ENCODE peak calls at places on chromosome 10, in nine cellular contexts. One of them, this sample, is unnamed.

GRCh38 chr10:27072436-27073114 is 27.7 kb downstream of the ANKRD26 start:
- DNase-seq in lower lobe of right lung: no peak
- DNase-seq in body of pancreas: no peak
- DNase-seq in hypothalamus: no peak
- DNase-seq in activated CD4-positive, alpha-beta T cell treated with anti-CD3 and anti-CD28 coated beads, Interleukin-2, amount 50 U/mL, for 24 hours: no peak
- DNase-seq in NCI-H1436: no peak
- DNase-seq in right cardiac atrium: no peak
- DNase-seq in endothelial cell: peak; percentile 37
- DNase-seq in cardiac fibroblast: peak; percentile 1
- DNase-seq in this sample: no peak

GRCh38 chr10:68938117-68938516 is 17.9 kb upstream of the DDX21 start:
- DNase-seq in lower lobe of right lung: no peak
- DNase-seq in body of pancreas: peak; percentile 25
- DNase-seq in hypothalamus: no peak
- DNase-seq in activated CD4-positive, alpha-beta T cell treated with anti-CD3 and anti-CD28 coated beads, Interleukin-2, amount 50 U/mL, for 24 hours: no peak
- DNase-seq in NCI-H1436: no peak
- DNase-seq in right cardiac atrium: no peak
- DNase-seq in endothelial cell: no peak
- DNase-seq in cardiac fibroblast: peak; percentile 19
- DNase-seq in this sample: no peak

GRCh38 chr10:92657024-92657423 is 32.7 kb upstream of the HHEX start:
- DNase-seq in lower lobe of right lung: no peak
- DNase-seq in body of pancreas: no peak
- DNase-seq in hypothalamus: no peak
- DNase-seq in activated CD4-positive, alpha-beta T cell treated with anti-CD3 and anti-CD28 coated beads, Interleukin-2, amount 50 U/mL, for 24 hours: no peak
- DNase-seq in NCI-H1436: no peak
- DNase-seq in right cardiac atrium: no peak
- DNase-seq in endothelial cell: no peak
- DNase-seq in cardiac fibroblast: no peak
- DNase-seq in this sample: no peak

GRCh38 chr10:775245-776075 is 86.0 kb upstream of the DIP2C start:
- DNase-seq in lower lobe of right lung: peak; percentile 42
- DNase-seq in body of pancreas: no peak
- DNase-seq in hypothalamus: no peak
- DNase-seq in activated CD4-positive, alpha-beta T cell treated with anti-CD3 and anti-CD28 coated beads, Interleukin-2, amount 50 U/mL, for 24 hours: no peak
- DNase-seq in NCI-H1436: no peak
- DNase-seq in right cardiac atrium: no peak
- DNase-seq in endothelial cell: no peak
- DNase-seq in cardiac fibroblast: peak; percentile 31
- DNase-seq in this sample: no peak

GRCh38 chr10:7250236-7250635 is 160.6 kb downstream of the SFMBT2 start:
- DNase-seq in lower lobe of right lung: no peak
- DNase-seq in body of pancreas: no peak
- DNase-seq in hypothalamus: no peak
- DNase-seq in activated CD4-positive, alpha-beta T cell treated with anti-CD3 and anti-CD28 coated beads, Interleukin-2, amount 50 U/mL, for 24 hours: no peak
- DNase-seq in NCI-H1436: no peak
- DNase-seq in right cardiac atrium: no peak
- DNase-seq in endothelial cell: no peak
- DNase-seq in cardiac fibroblast: no peak
- DNase-seq in this sample: no peak

GRCh38 chr10:45308707-45309106 is 6.7 kb downstream of the OR13A1 start:
- DNase-seq in lower lobe of right lung: no peak
- DNase-seq in body of pancreas: peak; percentile 25
- DNase-seq in hypothalamus: no peak
- DNase-seq in activated CD4-positive, alpha-beta T cell treated with anti-CD3 and anti-CD28 coated beads, Interleukin-2, amount 50 U/mL, for 24 hours: no peak
- DNase-seq in NCI-H1436: no peak
- DNase-seq in right cardiac atrium: no peak
- DNase-seq in endothelial cell: no peak
- DNase-seq in cardiac fibroblast: no peak
- DNase-seq in this sample: no peak

GRCh38 chr10:124308811-124309210 is 109.9 kb downstream of the OAT start:
- DNase-seq in lower lobe of right lung: no peak
- DNase-seq in body of pancreas: no peak
- DNase-seq in hypothalamus: no peak
- DNase-seq in activated CD4-positive, alpha-beta T cell treated with anti-CD3 and anti-CD28 coated beads, Interleukin-2, amount 50 U/mL, for 24 hours: no peak
- DNase-seq in NCI-H1436: no peak
- DNase-seq in right cardiac atrium: no peak
- DNase-seq in endothelial cell: no peak
- DNase-seq in cardiac fibroblast: no peak
- DNase-seq in this sample: no peak

GRCh38 chr10:74056081-74056818 is 58.3 kb downstream of the VCL start:
- DNase-seq in lower lobe of right lung: no peak
- DNase-seq in body of pancreas: peak; percentile 51
- DNase-seq in hypothalamus: no peak
- DNase-seq in activated CD4-positive, alpha-beta T cell treated with anti-CD3 and anti-CD28 coated beads, Interleukin-2, amount 50 U/mL, for 24 hours: no peak
- DNase-seq in NCI-H1436: no peak
- DNase-seq in right cardiac atrium: no peak
- DNase-seq in endothelial cell: no peak
- DNase-seq in cardiac fibroblast: peak; percentile 81
- DNase-seq in this sample: no peak

GRCh38 chr10:129163536-129163935 is 303.5 kb upstream of the MGMT start:
- DNase-seq in lower lobe of right lung: no peak
- DNase-seq in body of pancreas: no peak
- DNase-seq in hypothalamus: no peak
- DNase-seq in activated CD4-positive, alpha-beta T cell treated with anti-CD3 and anti-CD28 coated beads, Interleukin-2, amount 50 U/mL, for 24 hours: no peak
- DNase-seq in NCI-H1436: no peak
- DNase-seq in right cardiac atrium: no peak
- DNase-seq in endothelial cell: no peak
- DNase-seq in cardiac fibroblast: no peak
- DNase-seq in this sample: no peak

GRCh38 chr10:117461766-117462423 is 80.7 kb upstream of the EMX2 start:
- DNase-seq in lower lobe of right lung: no peak
- DNase-seq in body of pancreas: no peak
- DNase-seq in hypothalamus: no peak
- DNase-seq in activated CD4-positive, alpha-beta T cell treated with anti-CD3 and anti-CD28 coated beads, Interleukin-2, amount 50 U/mL, for 24 hours: no peak
- DNase-seq in NCI-H1436: no peak
- DNase-seq in right cardiac atrium: peak; percentile 48
- DNase-seq in endothelial cell: no peak
- DNase-seq in cardiac fibroblast: peak; percentile 88
- DNase-seq in this sample: no peak

GRCh38 chr10:18044976-18045720 is 93.4 kb downstream of the SLC39A12 start:
- DNase-seq in lower lobe of right lung: no peak
- DNase-seq in body of pancreas: no peak
- DNase-seq in hypothalamus: no peak
- DNase-seq in activated CD4-positive, alpha-beta T cell treated with anti-CD3 and anti-CD28 coated beads, Interleukin-2, amount 50 U/mL, for 24 hours: no peak
- DNase-seq in NCI-H1436: no peak
- DNase-seq in right cardiac atrium: no peak
- DNase-seq in endothelial cell: no peak
- DNase-seq in cardiac fibroblast: peak; percentile 23
- DNase-seq in this sample: no peak

GRCh38 chr10:78047314-78047891 is 13.7 kb downstream of the RPS24 start:
- DNase-seq in lower lobe of right lung: peak; percentile 86
- DNase-seq in body of pancreas: peak; percentile 87
- DNase-seq in hypothalamus: peak; percentile 88
- DNase-seq in activated CD4-positive, alpha-beta T cell treated with anti-CD3 and anti-CD28 coated beads, Interleukin-2, amount 50 U/mL, for 24 hours: peak; percentile 66
- DNase-seq in NCI-H1436: peak; percentile 82
- DNase-seq in right cardiac atrium: peak; percentile 89
- DNase-seq in endothelial cell: peak; percentile 95
- DNase-seq in cardiac fibroblast: peak; percentile 91
- DNase-seq in this sample: peak; percentile 78

GRCh38 chr10:115328331-115328730 is 235.2 kb downstream of the ATRNL1 start:
- DNase-seq in lower lobe of right lung: no peak
- DNase-seq in body of pancreas: no peak
- DNase-seq in hypothalamus: no peak
- DNase-seq in activated CD4-positive, alpha-beta T cell treated with anti-CD3 and anti-CD28 coated beads, Interleukin-2, amount 50 U/mL, for 24 hours: no peak
- DNase-seq in NCI-H1436: no peak
- DNase-seq in right cardiac atrium: no peak
- DNase-seq in endothelial cell: no peak
- DNase-seq in cardiac fibroblast: no peak
- DNase-seq in this sample: no peak

GRCh38 chr10:78314651-78315050 is 281.0 kb downstream of the RPS24 start:
- DNase-seq in lower lobe of right lung: no peak
- DNase-seq in body of pancreas: no peak
- DNase-seq in hypothalamus: no peak
- DNase-seq in activated CD4-positive, alpha-beta T cell treated with anti-CD3 and anti-CD28 coated beads, Interleukin-2, amount 50 U/mL, for 24 hours: no peak
- DNase-seq in NCI-H1436: no peak
- DNase-seq in right cardiac atrium: no peak
- DNase-seq in endothelial cell: no peak
- DNase-seq in cardiac fibroblast: no peak
- DNase-seq in this sample: no peak

GRCh38 chr10:130046591-130046990 is 64.0 kb downstream of the C10orf143 start:
- DNase-seq in lower lobe of right lung: no peak
- DNase-seq in body of pancreas: no peak
- DNase-seq in hypothalamus: no peak
- DNase-seq in activated CD4-positive, alpha-beta T cell treated with anti-CD3 and anti-CD28 coated beads, Interleukin-2, amount 50 U/mL, for 24 hours: no peak
- DNase-seq in NCI-H1436: no peak
- DNase-seq in right cardiac atrium: no peak
- DNase-seq in endothelial cell: no peak
- DNase-seq in cardiac fibroblast: no peak
- DNase-seq in this sample: no peak

GRCh38 chr10:121772406-121772805 is 155.4 kb downstream of the ATE1 start:
- DNase-seq in lower lobe of right lung: no peak
- DNase-seq in body of pancreas: no peak
- DNase-seq in hypothalamus: no peak
- DNase-seq in activated CD4-positive, alpha-beta T cell treated with anti-CD3 and anti-CD28 coated beads, Interleukin-2, amount 50 U/mL, for 24 hours: no peak
- DNase-seq in NCI-H1436: no peak
- DNase-seq in right cardiac atrium: no peak
- DNase-seq in endothelial cell: no peak
- DNase-seq in cardiac fibroblast: peak; percentile 26
- DNase-seq in this sample: no peak

GRCh38 chr10:79185067-79185774 is 116.5 kb downstream of the ZMIZ1 start:
- DNase-seq in lower lobe of right lung: no peak
- DNase-seq in body of pancreas: peak; percentile 30
- DNase-seq in hypothalamus: no peak
- DNase-seq in activated CD4-positive, alpha-beta T cell treated with anti-CD3 and anti-CD28 coated beads, Interleukin-2, amount 50 U/mL, for 24 hours: no peak
- DNase-seq in NCI-H1436: no peak
- DNase-seq in right cardiac atrium: no peak
- DNase-seq in endothelial cell: no peak
- DNase-seq in cardiac fibroblast: peak; percentile 41
- DNase-seq in this sample: no peak

GRCh38 chr10:49108656-49109055 is 6.7 kb downstream of the VSTM4 start:
- DNase-seq in lower lobe of right lung: no peak
- DNase-seq in body of pancreas: no peak
- DNase-seq in hypothalamus: no peak
- DNase-seq in activated CD4-positive, alpha-beta T cell treated with anti-CD3 and anti-CD28 coated beads, Interleukin-2, amount 50 U/mL, for 24 hours: no peak
- DNase-seq in NCI-H1436: no peak
- DNase-seq in right cardiac atrium: no peak
- DNase-seq in endothelial cell: no peak
- DNase-seq in cardiac fibroblast: no peak
- DNase-seq in this sample: no peak

GRCh38 chr10:79445217-79445707 is at the start of gene ZCCHC24:
- DNase-seq in lower lobe of right lung: peak; percentile 77
- DNase-seq in body of pancreas: peak; percentile 72
- DNase-seq in hypothalamus: no peak
- DNase-seq in activated CD4-positive, alpha-beta T cell treated with anti-CD3 and anti-CD28 coated beads, Interleukin-2, amount 50 U/mL, for 24 hours: no peak
- DNase-seq in NCI-H1436: no peak
- DNase-seq in right cardiac atrium: peak; percentile 57
- DNase-seq in endothelial cell: peak; percentile 42
- DNase-seq in cardiac fibroblast: no peak
- DNase-seq in this sample: no peak

GRCh38 chr10:65570143-65571010 is 1355.5 kb upstream of the LRRTM3 start:
- DNase-seq in lower lobe of right lung: peak; percentile 53
- DNase-seq in body of pancreas: peak; percentile 46
- DNase-seq in hypothalamus: no peak
- DNase-seq in activated CD4-positive, alpha-beta T cell treated with anti-CD3 and anti-CD28 coated beads, Interleukin-2, amount 50 U/mL, for 24 hours: no peak
- DNase-seq in NCI-H1436: peak; percentile 88
- DNase-seq in right cardiac atrium: no peak
- DNase-seq in endothelial cell: peak; percentile 56
- DNase-seq in cardiac fibroblast: peak; percentile 60
- DNase-seq in this sample: peak; percentile 27

GRCh38 chr10:97399843-97400545 is 1.1 kb downstream of the RRP12 start:
- DNase-seq in lower lobe of right lung: no peak
- DNase-seq in body of pancreas: peak; percentile 64
- DNase-seq in hypothalamus: no peak
- DNase-seq in activated CD4-positive, alpha-beta T cell treated with anti-CD3 and anti-CD28 coated beads, Interleukin-2, amount 50 U/mL, for 24 hours: no peak
- DNase-seq in NCI-H1436: peak; percentile 20
- DNase-seq in right cardiac atrium: peak; percentile 46
- DNase-seq in endothelial cell: no peak
- DNase-seq in cardiac fibroblast: peak; percentile 68
- DNase-seq in this sample: no peak